ENCODE peak calls at places on chromosomes 12 and 14, in five cellular contexts. One of them, this sample, is unnamed.

GRCh38 chr14:68512088-68512487 is 280.8 kb downstream of the ZFP36L1 start:
- DNase-seq in upper lobe of right lung: no peak
- DNase-seq in brain microvascular endothelial cell: no peak
- DNase-seq in pancreas: no peak
- DNase-seq in colonic mucosa: no peak
- DNase-seq in this sample: no peak

GRCh38 chr12:60100852-60101251 is 505.0 kb downstream of the SLC16A7 start:
- DNase-seq in pancreas: no peak
- DNase-seq in colonic mucosa: no peak
- DNase-seq in upper lobe of right lung: no peak
- DNase-seq in brain microvascular endothelial cell: no peak
- DNase-seq in this sample: no peak

GRCh38 chr14:23307687-23308644 is 1.3 kb downstream of the BCL2L2 start:
- DNase-seq in brain microvascular endothelial cell: peak
- DNase-seq in pancreas: peak
- DNase-seq in upper lobe of right lung: no peak
- DNase-seq in colonic mucosa: no peak
- DNase-seq in this sample: no peak

GRCh38 chr14:91308337-91308736 is 63.8 kb upstream of the GPR68 start:
- DNase-seq in upper lobe of right lung: no peak
- DNase-seq in brain microvascular endothelial cell: no peak
- DNase-seq in pancreas: no peak
- DNase-seq in colonic mucosa: no peak
- DNase-seq in this sample: no peak

GRCh38 chr12:74598819-74599218 is 61.2 kb downstream of the ATXN7L3B start:
- DNase-seq in brain microvascular endothelial cell: no peak
- DNase-seq in pancreas: no peak
- DNase-seq in colonic mucosa: no peak
- DNase-seq in upper lobe of right lung: no peak
- DNase-seq in this sample: no peak

GRCh38 chr12:92519284-92519683 is 183.5 kb upstream of the PLEKHG7 start:
- DNase-seq in upper lobe of right lung: no peak
- DNase-seq in colonic mucosa: no peak
- DNase-seq in brain microvascular endothelial cell: no peak
- DNase-seq in pancreas: no peak
- DNase-seq in this sample: no peak

GRCh38 chr14:27845241-27845850 is 921.2 kb upstream of the FOXG1 start:
- DNase-seq in pancreas: peak
- DNase-seq in colonic mucosa: no peak
- DNase-seq in upper lobe of right lung: peak
- DNase-seq in brain microvascular endothelial cell: no peak
- DNase-seq in this sample: no peak

GRCh38 chr12:129049917-129050316 is 196.6 kb downstream of the GLT1D1 start:
- DNase-seq in brain microvascular endothelial cell: peak
- DNase-seq in upper lobe of right lung: no peak
- DNase-seq in colonic mucosa: no peak
- DNase-seq in pancreas: no peak
- DNase-seq in this sample: no peak

GRCh38 chr14:86799244-86799647 is 1193.7 kb downstream of the GALC start:
- DNase-seq in brain microvascular endothelial cell: peak
- DNase-seq in colonic mucosa: no peak
- DNase-seq in upper lobe of right lung: no peak
- DNase-seq in pancreas: no peak
- DNase-seq in this sample: no peak

GRCh38 chr12:119229837-119230236 is 51.1 kb downstream of the HSPB8 start:
- DNase-seq in colonic mucosa: peak
- DNase-seq in pancreas: no peak
- DNase-seq in upper lobe of right lung: no peak
- DNase-seq in brain microvascular endothelial cell: peak
- DNase-seq in this sample: no peak
- H3K4me3 ChIP-seq in colonic mucosa: no peak
- H3K4me3 ChIP-seq in pancreas: no peak
- H3K4me3 ChIP-seq in upper lobe of right lung: peak
- H3K4me3 ChIP-seq in brain microvascular endothelial cell: no peak
- H3K4me3 ChIP-seq in this sample: no peak

DNA sequence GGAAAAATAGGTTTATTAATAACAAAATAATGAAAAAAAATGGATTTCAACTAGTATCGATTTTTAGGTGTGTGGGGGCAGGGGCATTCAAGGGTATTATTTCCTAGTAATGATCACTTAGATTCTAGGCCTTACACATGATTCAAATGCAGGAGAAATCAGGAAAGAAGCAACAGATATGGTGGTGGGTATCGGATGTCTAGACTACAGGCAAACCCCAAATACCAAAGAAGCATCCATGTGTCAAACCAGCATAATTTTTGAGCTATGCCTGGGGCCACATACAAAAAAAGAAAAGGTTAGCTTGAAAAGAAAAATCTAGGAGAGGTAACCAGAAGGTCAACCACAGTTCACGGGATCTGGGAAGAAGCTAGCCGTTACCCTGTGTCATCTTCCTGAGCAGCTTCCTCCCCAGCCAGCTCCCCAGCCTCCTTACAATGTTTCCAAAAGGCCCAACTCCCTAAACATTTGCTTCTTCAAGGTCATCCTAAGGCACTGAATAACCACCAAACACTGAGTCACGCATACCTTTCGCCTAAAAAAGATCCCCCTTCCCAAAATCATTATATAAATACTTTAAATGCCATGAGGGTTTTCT is 3.2 kb downstream of the SINHCAF start:
- DNase-seq in colonic mucosa: peak
- DNase-seq in pancreas: no peak
- DNase-seq in brain microvascular endothelial cell: peak
- DNase-seq in upper lobe of right lung: no peak
- DNase-seq in this sample: no peak
- H3K4me3 ChIP-seq in colonic mucosa: peak
- H3K4me3 ChIP-seq in pancreas: peak
- H3K4me3 ChIP-seq in brain microvascular endothelial cell: peak
- H3K4me3 ChIP-seq in upper lobe of right lung: peak
- H3K4me3 ChIP-seq in this sample: peak

DNA sequence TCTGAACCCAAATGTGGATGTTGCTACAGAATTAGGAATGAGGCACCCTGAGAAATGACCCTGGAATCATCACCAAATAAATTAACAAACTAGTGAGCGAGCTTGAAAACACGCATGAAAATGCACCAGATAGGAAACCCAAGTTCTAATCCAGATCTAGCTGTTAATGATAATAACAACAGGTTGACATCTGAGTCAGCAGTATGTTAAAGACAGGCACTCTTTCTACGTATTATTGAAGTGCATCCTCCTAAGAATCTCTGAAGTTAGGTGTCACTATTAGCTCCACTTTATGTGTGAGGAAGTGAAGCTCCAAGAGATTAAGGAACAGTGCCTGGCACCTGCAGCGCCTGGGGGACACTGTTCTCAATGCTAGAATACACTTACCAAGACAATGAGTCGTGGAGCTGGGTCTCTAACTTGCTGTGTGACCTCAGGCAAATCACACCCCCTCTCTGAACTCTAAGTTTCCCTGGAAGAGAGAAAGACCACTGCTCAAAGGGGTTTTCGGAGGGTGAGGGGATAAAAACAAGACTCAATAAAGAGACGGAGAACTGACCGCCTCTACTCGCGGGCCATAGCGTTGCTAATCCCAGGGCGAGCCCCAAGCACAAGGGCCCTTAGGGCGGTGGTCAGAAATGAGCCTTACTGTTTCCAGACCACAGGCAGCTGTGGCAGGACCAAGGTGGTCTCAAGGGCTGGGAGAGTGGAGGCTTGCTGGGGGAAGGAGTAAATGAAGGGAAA is 2.1 kb downstream of the SLC6A12 start:
- DNase-seq in colonic mucosa: no peak
- DNase-seq in pancreas: peak
- DNase-seq in upper lobe of right lung: no peak
- DNase-seq in brain microvascular endothelial cell: no peak
- DNase-seq in this sample: no peak
- H3K4me3 ChIP-seq in colonic mucosa: no peak
- H3K4me3 ChIP-seq in pancreas: no peak
- H3K4me3 ChIP-seq in upper lobe of right lung: no peak
- H3K4me3 ChIP-seq in brain microvascular endothelial cell: no peak
- H3K4me3 ChIP-seq in this sample: no peak

GRCh38 chr14:92800525-92800924 is 6.4 kb downstream of the GOLGA5 start:
- DNase-seq in upper lobe of right lung: no peak
- DNase-seq in colonic mucosa: no peak
- DNase-seq in pancreas: no peak
- DNase-seq in brain microvascular endothelial cell: no peak
- DNase-seq in this sample: no peak
- H3K4me3 ChIP-seq in upper lobe of right lung: no peak
- H3K4me3 ChIP-seq in colonic mucosa: no peak
- H3K4me3 ChIP-seq in pancreas: no peak
- H3K4me3 ChIP-seq in brain microvascular endothelial cell: no peak
- H3K4me3 ChIP-seq in this sample: no peak

DNA sequence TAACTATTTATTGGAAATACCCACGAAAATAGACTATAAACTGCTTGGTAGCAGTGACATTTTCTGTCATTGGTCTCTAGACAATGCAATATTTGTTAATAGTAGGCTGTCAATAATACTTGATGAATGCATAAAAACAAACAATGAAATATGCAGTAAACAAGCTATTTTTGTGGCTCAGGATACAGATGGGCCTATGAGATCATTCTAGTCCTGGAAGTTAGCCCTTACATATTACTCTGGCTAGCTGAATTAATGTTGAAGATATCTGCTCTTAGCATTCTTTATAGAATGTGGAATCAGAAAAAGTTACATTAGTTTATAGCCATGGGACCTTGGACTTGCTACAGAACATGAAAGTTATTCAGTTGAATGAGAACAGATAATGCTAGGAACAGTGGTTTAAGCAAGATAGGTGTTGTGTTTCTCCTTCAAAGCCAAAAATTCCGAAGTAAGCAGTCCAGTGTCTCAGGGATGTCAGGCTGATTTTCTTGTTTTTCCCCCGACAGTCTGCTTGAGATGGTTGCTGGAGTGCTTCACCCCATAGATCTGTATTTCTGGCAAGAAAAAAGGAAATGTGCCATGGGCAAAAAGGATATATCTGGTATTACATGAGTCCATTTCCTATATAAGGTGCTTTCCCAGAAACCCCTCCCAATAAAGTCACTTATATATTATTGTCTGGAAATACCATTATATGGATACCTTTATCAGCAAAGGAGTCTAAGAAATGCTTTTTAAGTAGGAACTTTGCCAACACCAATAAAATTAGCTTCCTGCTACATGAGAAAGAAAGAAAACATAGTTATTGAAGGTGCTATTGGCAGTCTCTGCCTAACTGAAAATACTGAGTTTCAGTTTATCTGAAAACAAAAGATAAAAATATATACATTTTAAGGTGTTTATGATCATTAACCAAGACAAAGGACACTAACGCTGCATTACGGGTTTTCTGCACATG is 619.4 kb upstream of the ATP2B1 start:
- DNase-seq in brain microvascular endothelial cell: no peak
- DNase-seq in pancreas: no peak
- DNase-seq in upper lobe of right lung: no peak
- DNase-seq in colonic mucosa: no peak
- DNase-seq in this sample: no peak
- H3K4me3 ChIP-seq in brain microvascular endothelial cell: no peak
- H3K4me3 ChIP-seq in pancreas: no peak
- H3K4me3 ChIP-seq in upper lobe of right lung: no peak
- H3K4me3 ChIP-seq in colonic mucosa: no peak
- H3K4me3 ChIP-seq in this sample: no peak

GRCh38 chr12:123075591-123076171 is 75.2 kb downstream of the PITPNM2 start:
- DNase-seq in upper lobe of right lung: peak
- DNase-seq in pancreas: no peak
- DNase-seq in colonic mucosa: peak
- DNase-seq in brain microvascular endothelial cell: no peak
- DNase-seq in this sample: peak
- H3K4me3 ChIP-seq in upper lobe of right lung: peak
- H3K4me3 ChIP-seq in pancreas: no peak
- H3K4me3 ChIP-seq in colonic mucosa: no peak
- H3K4me3 ChIP-seq in brain microvascular endothelial cell: no peak
- H3K4me3 ChIP-seq in this sample: no peak

This sample was measured in GM06990.